ENCODE peak calls at places on chromosome 1, in six cellular contexts. A, U, J, I, K and X are unnamed samples.

GRCh38 chr1:70438529-70438928 is 27.5 kb downstream of the CTH start:
- DNase-seq in I (no peak), A (no peak), K (no peak), J (no peak), U (no peak), X (no peak)

GRCh38 chr1:204716687-204717086 is 31.1 kb upstream of the LRRN2 start:
- DNase-seq in K (no peak), A (no peak), J (no peak), U (no peak), I (no peak), X (no peak)

GRCh38 chr1:77039739-77040138 is 172.5 kb downstream of the ST6GALNAC5 start:
- DNase-seq in U (no peak), J (no peak), I (no peak), A (no peak), K (no peak), X (peak)

GRCh38 chr1:63663301-63663700 is 70.1 kb downstream of the PGM1 start:
- DNase-seq in U (no peak), A (no peak), I (no peak), J (no peak), K (no peak), X (no peak)

GRCh38 chr1:7493711-7494110 is 277.4 kb upstream of the VAMP3 start:
- DNase-seq in U (no peak), K (no peak), A (no peak), I (no peak), J (no peak), X (no peak)

GRCh38 chr1:15762546-15762945 is 4.0 kb downstream of the FBLIM1 start:
- DNase-seq in J (no peak), I (no peak), A (no peak), K (no peak), U (no peak), X (no peak)

GRCh38 chr1:153422450-153423068 is 6.2 kb downstream of the S100A7A start:
- DNase-seq in K (peak), A (peak), U (no peak), I (peak), J (peak), X (peak)

GRCh38 chr1:26064591-26064990 is 2.8 kb downstream of the TRIM63 start:
- DNase-seq in I (no peak), U (no peak), K (no peak), J (no peak), A (no peak), X (no peak)

GRCh38 chr1:201226178-201226514 is 35.5 kb downstream of the IGFN1 start:
- DNase-seq in K (no peak), A (no peak), U (no peak), J (no peak), I (no peak), X (no peak)

GRCh38 chr1:110348771-110349170 is 9.6 kb downstream of the RBM15 start:
- DNase-seq in I (no peak), J (no peak), A (no peak), K (no peak), U (no peak), X (no peak)

GRCh38 chr1:211750599-211750998 is 75.2 kb upstream of the NEK2 start:
- DNase-seq in A (no peak), I (no peak), U (no peak), J (no peak), K (no peak), X (no peak)

GRCh38 chr1:89149229-89149628 is 23.3 kb upstream of the GBP2 start:
- DNase-seq in K (peak), A (no peak), J (peak), U (no peak), I (no peak), X (no peak)

GRCh38 chr1:111776397-111776796 is 20.7 kb downstream of the DDX20 start:
- DNase-seq in I (no peak), A (no peak), K (no peak), J (no peak), U (no peak), X (no peak)